ENCODE peak calls at places on chromosomes 6 and 20, in five cellular contexts. O is K562, A is endothelial cell of umbilical vein, L is HepG2, H is A549. Q is an unnamed sample.
A peak's percentile ranks its signal among the peaks of the same experiment; 100 is the strongest.

GRCh38 chr20:7264137-7264536 is 496.7 kb downstream of the BMP2 start:
- DNase-seq in O (no peak), A (no peak), L (no peak), H (no peak), Q (no peak)

GRCh38 chr20:13783528-13783927 is 1.2 kb downstream of the ESF1 start:
- DNase-seq in A (no peak), L (no peak), O (no peak), H (no peak), Q (no peak)

GRCh38 chr20:63422653-63423052 is 49.8 kb downstream of the KCNQ2 start:
- DNase-seq in O (no peak), L (no peak), H (no peak), A (no peak), Q (no peak)

GRCh38 chr6:12356983-12357972 is 67.1 kb downstream of the EDN1 start:
- DNase-seq in A (no peak), L (no peak), O (no peak), H (no peak), Q (peak; percentile 17)

GRCh38 chr20:60055740-60056139 is 97.5 kb downstream of the CDH26 start:
- DNase-seq in O (no peak), H (no peak), A (no peak), L (no peak), Q (peak; percentile 99)

GRCh38 chr6:30983439-30983838 is at the start of gene MUC21:
- DNase-seq in H (no peak), O (no peak), L (no peak), A (no peak), Q (no peak)

GRCh38 chr6:114543696-114544095 is 200.9 kb upstream of the HS3ST5 start:
- DNase-seq in H (no peak), O (no peak), A (no peak), L (no peak), Q (no peak)

GRCh38 chr6:11323666-11324452 is 91.4 kb upstream of the NEDD9 start:
- DNase-seq in O (no peak), L (peak; percentile 86), A (no peak), H (no peak), Q (peak; percentile 100)

GRCh38 chr6:166009385-166010031 is 158.1 kb downstream of the TBXT start:
- DNase-seq in O (no peak), A (no peak), L (no peak), H (no peak), Q (no peak)

GRCh38 chr6:157269261-157269794 is 54.0 kb downstream of the TMEM242 start:
- DNase-seq in L (no peak), H (no peak), O (no peak), A (peak; percentile 94), Q (no peak)

GRCh38 chr20:9211016-9211760 is 142.3 kb downstream of the PLCB4 start:
- DNase-seq in H (no peak), L (no peak), A (no peak), O (peak; percentile 68), Q (no peak)

GRCh38 chr6:161085246-161085645 is 93.7 kb downstream of the MAP3K4 start:
- DNase-seq in O (no peak), A (no peak), L (no peak), H (no peak), Q (no peak)

GRCh38 chr6:144519429-144519828 is 234.3 kb downstream of the UTRN start:
- DNase-seq in A (no peak), H (no peak), L (no peak), O (no peak), Q (no peak)

GRCh38 chr6:1787894-1788293 is 178.2 kb downstream of the FOXC1 start:
- DNase-seq in A (peak; percentile 92), O (no peak), L (no peak), H (no peak), Q (no peak)

GRCh38 chr20:45061244-45061643 is 39.7 kb downstream of the KCNS1 start:
- DNase-seq in O (no peak), L (no peak), H (peak; percentile 71), A (peak; percentile 61), Q (no peak)

GRCh38 chr6:67265996-67266768 is 1368.9 kb upstream of the ADGRB3 start:
- DNase-seq in O (no peak), H (no peak), A (no peak), L (no peak), Q (no peak)

GRCh38 chr6:43828711-43829110 is 58.7 kb downstream of the VEGFA start:
- DNase-seq in A (no peak), L (no peak), O (peak; percentile 93), H (no peak), Q (peak; percentile 72)

GRCh38 chr6:109239192-109239917 is 142.9 kb downstream of the CD164 start:
- DNase-seq in O (no peak), A (no peak), L (no peak), H (no peak), Q (peak; percentile 45)

GRCh38 chr6:3619800-3620199 is 131.7 kb downstream of the PXDC1 start:
- DNase-seq in L (no peak), O (no peak), H (no peak), A (no peak), Q (no peak)

GRCh38 chr6:958531-958930 is 265.6 kb upstream of the EXOC2 start:
- DNase-seq in A (no peak), O (no peak), L (no peak), H (no peak), Q (no peak)

GRCh38 chr6:158548418-158549161 is 11.3 kb upstream of the TMEM181 start:
- DNase-seq in O (no peak), L (no peak), A (no peak), H (no peak), Q (no peak)

GRCh38 chr6:170047813-170048212 is 243.1 kb downstream of the DLL1 start:
- DNase-seq in L (no peak), H (no peak), O (no peak), A (no peak), Q (peak; percentile 25)

GRCh38 chr6:9138856-9139426 is 703.6 kb upstream of the SLC35B3 start:
- DNase-seq in A (no peak), H (no peak), L (no peak), O (no peak), Q (no peak)

GRCh38 chr20:444117-444516 is 18.2 kb downstream of the TBC1D20 start:
- DNase-seq in A (no peak), H (no peak), L (no peak), O (no peak), Q (no peak)

GRCh38 chr6:16254535-16254934 is 16.1 kb downstream of the GMPR start:
- DNase-seq in H (no peak), A (no peak), O (no peak), L (no peak), Q (no peak)

GRCh38 chr20:8790442-8791074 is 278.3 kb upstream of the PLCB4 start:
- DNase-seq in H (peak; percentile 15), A (peak; percentile 75), O (peak; percentile 15), L (peak; percentile 61), Q (peak; percentile 42)

GRCh38 chr20:10576411-10576810 is 97.4 kb downstream of the JAG1 start:
- DNase-seq in H (no peak), A (peak; percentile 55), O (no peak), L (no peak), Q (no peak)

DNA sequence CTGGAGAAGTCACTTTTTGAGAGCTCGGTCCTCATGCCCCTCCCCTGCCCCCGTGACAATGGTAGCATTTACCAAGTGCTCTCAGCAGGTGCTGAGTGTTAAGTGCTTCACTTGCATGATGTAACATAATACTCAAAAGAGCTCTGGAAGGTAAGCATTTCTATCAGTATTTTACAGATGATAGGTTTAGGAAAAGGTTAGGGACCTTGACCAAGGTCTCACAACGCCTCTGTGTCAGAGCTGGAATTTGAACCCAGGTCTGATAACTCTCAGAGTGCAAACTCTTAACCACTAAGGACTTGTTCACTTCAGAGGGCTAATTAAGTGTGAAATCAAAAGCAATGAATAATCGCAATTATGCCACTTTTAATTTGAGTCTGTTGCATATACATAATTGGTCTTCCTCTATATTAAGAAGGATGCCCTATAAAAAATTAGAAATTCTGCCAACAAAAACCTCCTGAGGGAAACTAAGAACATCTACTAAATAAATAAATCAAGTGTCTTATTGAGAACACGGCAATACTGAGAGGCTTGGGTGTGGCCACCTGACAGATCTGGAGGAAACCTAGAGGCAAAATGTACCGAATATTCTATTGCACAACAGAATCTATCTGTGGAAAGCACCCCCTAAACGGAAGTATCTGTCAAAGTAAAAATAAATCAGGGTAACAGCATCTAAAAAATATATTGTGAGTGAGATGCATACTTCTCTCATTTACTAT is 109.8 kb downstream of the BACH2 start:
- DNase-seq in A (no peak), H (no peak), L (no peak), O (no peak), Q (no peak)
- TF ChIP-seq MYC in A (no peak), H (no peak), L (no peak), O (no peak), Q (no peak)

GRCh38 chr20:39106791-39107190 is 144.6 kb downstream of the DHX35 start:
- DNase-seq in H (no peak), O (no peak), A (no peak), L (no peak), Q (no peak)
- TF ChIP-seq MYC in H (no peak), O (no peak), A (no peak), L (no peak), Q (no peak)

DNA sequence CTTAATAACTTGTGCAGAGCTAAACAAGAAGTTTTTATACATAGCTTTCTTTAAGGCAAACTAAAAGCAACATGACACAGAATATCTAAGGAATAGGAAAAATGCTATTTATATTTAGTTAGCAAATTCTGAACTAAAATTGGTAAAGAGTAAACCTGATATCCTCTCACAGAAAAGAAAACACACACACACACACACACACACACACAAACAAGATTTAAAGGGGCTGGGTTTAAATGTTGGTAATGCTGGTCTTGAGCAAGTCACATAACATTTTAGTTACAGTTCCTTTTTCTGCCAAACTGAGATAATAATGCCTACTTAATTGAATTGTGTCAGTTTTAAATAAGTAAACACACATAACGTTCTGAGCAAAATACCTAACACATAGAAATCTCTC is 1.6 kb downstream of the TRDN start:
- DNase-seq in O (no peak), A (no peak), L (no peak), H (no peak), Q (no peak)
- TF ChIP-seq MYC in O (no peak), A (no peak), L (no peak), H (no peak), Q (no peak)

DNA sequence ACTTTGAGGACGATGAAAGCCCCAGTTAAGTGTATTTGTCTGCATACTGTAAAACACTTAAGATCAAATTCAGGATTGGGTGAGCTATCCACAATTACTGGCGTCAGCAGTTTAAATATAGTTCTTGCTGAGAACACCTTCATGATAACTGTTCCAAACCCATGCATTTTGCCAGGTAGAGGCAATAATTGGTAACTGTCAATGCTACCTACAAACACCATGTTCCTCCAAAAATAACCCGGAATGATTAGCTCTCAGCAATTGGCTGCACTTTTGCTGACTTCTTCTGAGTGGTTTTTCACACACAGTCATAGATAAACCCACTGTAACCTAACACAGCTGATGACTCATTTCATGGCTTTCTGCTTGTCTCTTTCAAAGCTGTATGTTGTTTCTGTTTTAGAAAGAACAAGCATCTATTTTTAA is 1358.6 kb upstream of the GJE1 start:
- DNase-seq in O (no peak), A (peak; percentile 82), H (no peak), L (no peak), Q (peak; percentile 30)
- TF ChIP-seq MYC in O (no peak), A (no peak), H (no peak), L (no peak), Q (no peak)